ENCODE peak calls at places on chromosomes 16 and 17, in ten cellular contexts. S, N, G, X, P, V, A, B, U and I are unnamed samples.

GRCh38 chr16:70657956-70658355 is 11.6 kb downstream of the IL34 start:
- DNase-seq in A (no peak), P (no peak), G (no peak), S (no peak), B (no peak), V (no peak), N (no peak), X (no peak), U (no peak), I (no peak)

GRCh38 chr16:81623365-81624102 is 155.6 kb upstream of the PLCG2 start:
- DNase-seq in G (no peak), B (peak), N (no peak), P (peak), V (no peak), U (peak), X (no peak), S (peak), A (no peak), I (no peak)

GRCh38 chr17:79026345-79027273 is 2.6 kb downstream of the C1QTNF1 start:
- DNase-seq in S (no peak), X (no peak), U (no peak), V (no peak), A (peak), G (no peak), P (peak), N (no peak), B (peak), I (no peak)

GRCh38 chr16:23317266-23317661 is 15.2 kb downstream of the SCNN1B start:
- DNase-seq in U (no peak), A (no peak), S (no peak), N (no peak), B (peak), V (no peak), X (no peak), G (peak), P (no peak), I (no peak)

GRCh38 chr17:58525239-58525638 is 10.8 kb upstream of the MTMR4 start:
- DNase-seq in B (peak), S (no peak), G (no peak), X (peak), P (peak), V (no peak), N (peak), U (no peak), A (no peak), I (no peak)

GRCh38 chr17:59762022-59762825 is 54.8 kb downstream of the VMP1 start:
- DNase-seq in N (no peak), U (no peak), S (no peak), V (no peak), X (no peak), A (no peak), B (peak), G (no peak), P (no peak), I (no peak)

GRCh38 chr17:17125136-17126084 is 80.7 kb downstream of the PLD6 start:
- DNase-seq in U (no peak), X (no peak), N (no peak), V (no peak), P (no peak), B (no peak), S (no peak), G (no peak), A (no peak), I (no peak)

GRCh38 chr17:50289268-50289667 is 15.0 kb downstream of the TMEM92 start:
- DNase-seq in B (no peak), V (no peak), G (no peak), N (no peak), A (no peak), X (no peak), U (no peak), S (no peak), P (no peak), I (no peak)

GRCh38 chr17:21573961-21574610 is 118.2 kb upstream of the KCNJ18 start:
- DNase-seq in U (peak), G (peak), P (peak), B (peak), X (peak), N (no peak), A (no peak), S (peak), V (no peak), I (peak)

GRCh38 chr17:41343031-41343430 is 7.6 kb downstream of the KRT33A start:
- DNase-seq in G (no peak), A (no peak), U (no peak), X (no peak), V (no peak), N (no peak), S (no peak), P (no peak), B (no peak), I (no peak)

GRCh38 chr16:16183562-16183961 is 39.7 kb downstream of the ABCC6 start:
- DNase-seq in U (no peak), P (no peak), B (no peak), G (no peak), X (no peak), V (peak), N (no peak), S (no peak), A (no peak), I (no peak)

GRCh38 chr16:662095-662494 is 5.8 kb upstream of the RHOT2 start:
- DNase-seq in U (no peak), N (no peak), P (no peak), S (no peak), G (no peak), A (no peak), B (no peak), X (no peak), V (no peak), I (no peak)

GRCh38 chr17:9465216-9465921 is 110.3 kb downstream of the STX8 start:
- DNase-seq in X (no peak), A (peak), N (no peak), V (no peak), P (no peak), B (no peak), U (no peak), S (no peak), G (no peak), I (no peak)

GRCh38 chr16:30997000-30997886 is 12.2 kb downstream of the HSD3B7 start:
- DNase-seq in N (peak), S (peak), P (peak), X (peak), V (no peak), U (peak), A (peak), G (peak), B (peak), I (peak)

GRCh38 chr17:42526031-42526444 is 10.0 kb upstream of the NAGLU start:
- DNase-seq in G (no peak), S (no peak), X (peak), V (no peak), U (no peak), N (no peak), A (no peak), P (peak), B (peak), I (no peak)

GRCh38 chr17:19305761-19306159 is 56.8 kb downstream of the B9D1 start:
- DNase-seq in B (no peak), P (no peak), V (no peak), G (no peak), A (no peak), U (no peak), X (no peak), N (no peak), S (no peak), I (peak)

GRCh38 chr17:67708378-67708777 is 9.4 kb upstream of the NOL11 start:
- DNase-seq in S (no peak), X (no peak), A (no peak), G (no peak), U (no peak), B (no peak), N (no peak), V (no peak), P (no peak), I (no peak)

GRCh38 chr17:2101448-2102257 is 46.8 kb downstream of the HIC1 start:
- DNase-seq in P (peak), V (no peak), A (no peak), B (peak), X (peak), N (no peak), U (no peak), G (peak), S (peak), I (no peak)

GRCh38 chr17:75059369-75060345 is 12.6 kb downstream of the KCTD2 start:
- DNase-seq in P (no peak), N (no peak), V (no peak), S (no peak), G (no peak), B (peak), A (no peak), X (peak), U (no peak), I (peak)

GRCh38 chr17:41549596-41550039 is 21.5 kb upstream of the KRT19 start:
- DNase-seq in A (no peak), G (no peak), U (no peak), B (no peak), N (no peak), V (no peak), S (no peak), X (no peak), P (no peak), I (no peak)

GRCh38 chr17:45149037-45149668 is 878 bp downstream of the HEXIM1 start:
- DNase-seq in N (no peak), X (peak), U (peak), P (peak), A (peak), S (peak), V (no peak), G (peak), B (peak), I (peak)

GRCh38 chr16:4535627-4536108 is 2.9 kb downstream of the CDIP1 start:
- DNase-seq in U (no peak), G (no peak), X (no peak), V (no peak), N (no peak), P (no peak), A (no peak), S (no peak), B (no peak), I (no peak)

GRCh38 chr16:70778901-70779309 is 22.1 kb downstream of the VAC14 start:
- DNase-seq in U (no peak), A (no peak), B (peak), P (peak), N (no peak), V (no peak), S (no peak), G (no peak), X (peak), I (peak)

GRCh38 chr17:76434870-76435269 is 18.1 kb downstream of the UBE2O start:
- DNase-seq in N (no peak), X (no peak), S (no peak), U (no peak), V (no peak), B (no peak), G (no peak), A (no peak), P (peak), I (no peak)

GRCh38 chr16:80958284-80958683 is 48.4 kb downstream of the CMC2 start:
- DNase-seq in V (no peak), P (no peak), S (no peak), A (no peak), N (no peak), U (no peak), X (no peak), B (no peak), G (no peak), I (no peak)

GRCh38 chr16:27723711-27724490 is 174.0 kb downstream of the KATNIP start:
- DNase-seq in B (no peak), G (no peak), S (no peak), N (no peak), V (no peak), P (no peak), A (no peak), X (no peak), U (no peak), I (no peak)

GRCh38 chr17:78022425-78022824 is 63.9 kb downstream of the TNRC6C start:
- DNase-seq in U (no peak), B (no peak), X (no peak), P (no peak), N (no peak), A (no peak), G (no peak), S (no peak), V (no peak), I (no peak)

GRCh38 chr17:45672301-45672700 is 111.8 kb upstream of the CRHR1 start:
- DNase-seq in A (no peak), G (no peak), B (no peak), X (no peak), N (no peak), P (no peak), U (no peak), S (no peak), V (no peak), I (no peak)

GRCh38 chr16:4511441-4512082 is 27.0 kb downstream of the CDIP1 start:
- DNase-seq in G (no peak), A (no peak), P (peak), X (peak), V (peak), B (peak), S (no peak), N (no peak), U (no peak), I (peak)

GRCh38 chr17:35774499-35774898 is 13.8 kb downstream of the C17orf50 start:
- DNase-seq in V (no peak), A (no peak), X (peak), B (no peak), U (no peak), S (no peak), P (peak), N (peak), G (peak), I (no peak)

GRCh38 chr16:10957771-10958486 is 13.6 kb downstream of the CLEC16A start:
- DNase-seq in P (no peak), B (no peak), U (no peak), A (no peak), N (no peak), G (no peak), V (no peak), S (no peak), X (no peak), I (no peak)

GRCh38 chr17:65554568-65555223 is 6.8 kb downstream of the AXIN2 start:
- DNase-seq in A (no peak), U (no peak), V (no peak), X (peak), G (no peak), B (no peak), N (no peak), S (no peak), P (no peak), I (no peak)

GRCh38 chr17:46976626-46977270 is 2.3 kb downstream of the RPRML start:
- DNase-seq in V (no peak), G (no peak), A (no peak), N (no peak), X (no peak), U (no peak), S (no peak), P (no peak), B (no peak), I (no peak)
- H3K27ac ChIP-seq in V (no peak), G (no peak), A (no peak), N (no peak), X (no peak), U (no peak), S (no peak), P (no peak), B (no peak), I (no peak)

GRCh38 chr17:72115789-72116520 is 4.9 kb upstream of the SOX9 start:
- DNase-seq in V (no peak), U (no peak), S (no peak), X (no peak), N (no peak), P (no peak), A (no peak), B (no peak), G (no peak), I (no peak)
- H3K4me3 ChIP-seq in V (peak), U (no peak), S (no peak), X (no peak), N (no peak), P (no peak), A (no peak), B (no peak), G (no peak), I (peak)

GRCh38 chr16:14548933-14549788 is 80.9 kb downstream of the PARN start:
- DNase-seq in G (no peak), X (no peak), U (no peak), P (no peak), B (peak), S (no peak), V (peak), N (no peak), A (no peak), I (no peak)

GRCh38 chr16:14545346-14545884 is 84.6 kb downstream of the PARN start:
- DNase-seq in N (no peak), B (no peak), V (no peak), U (no peak), S (no peak), G (no peak), A (peak), X (no peak), P (no peak), I (no peak)

GRCh38 chr16:14553447-14553846 is 76.6 kb downstream of the PARN start:
- DNase-seq in X (no peak), B (no peak), A (no peak), G (no peak), S (no peak), P (no peak), V (no peak), N (no peak), U (no peak), I (no peak)

GRCh38 chr16:14549789-14550153 is 80.3 kb downstream of the PARN start:
- DNase-seq in V (no peak), U (no peak), B (peak), G (no peak), P (no peak), A (peak), X (peak), N (no peak), S (no peak), I (no peak)
- H3K27ac ChIP-seq in V (no peak), U (no peak), B (peak), G (no peak), P (no peak), A (peak), X (peak), N (no peak), S (no peak), I (no peak)

GRCh38 chr16:86597880-86598606 is 19.7 kb downstream of the FOXL1 start:
- DNase-seq in U (no peak), N (no peak), A (no peak), G (no peak), P (no peak), V (no peak), B (no peak), X (no peak), S (no peak), I (no peak)
- H3K4me3 ChIP-seq in U (no peak), N (peak), A (no peak), G (no peak), P (no peak), V (no peak), B (no peak), X (no peak), S (no peak), I (no peak)

GRCh38 chr17:1058423-1059130 is 61.6 kb downstream of the TIMM22 start:
- DNase-seq in U (no peak), S (no peak), P (peak), A (peak), X (peak), N (no peak), V (no peak), B (no peak), G (no peak), I (no peak)

GRCh38 chr17:1056761-1057160 is 59.8 kb downstream of the TIMM22 start:
- DNase-seq in A (no peak), X (no peak), P (no peak), N (no peak), G (no peak), S (no peak), B (no peak), U (no peak), V (no peak), I (no peak)

GRCh38 chr17:1060991-1061390 is 64.1 kb downstream of the TIMM22 start:
- DNase-seq in S (no peak), B (peak), N (peak), A (no peak), X (no peak), V (no peak), P (peak), U (no peak), G (peak), I (no peak)

GRCh38 chr17:1055751-1056645 is 59.1 kb downstream of the TIMM22 start:
- DNase-seq in P (peak), N (no peak), A (no peak), X (peak), V (no peak), U (no peak), S (peak), B (peak), G (no peak), I (peak)

GRCh38 chr17:1059131-1059795 is 62.3 kb downstream of the TIMM22 start:
- DNase-seq in P (no peak), A (no peak), G (no peak), S (no peak), N (no peak), V (no peak), B (no peak), X (no peak), U (no peak), I (no peak)
- H3K27ac ChIP-seq in P (no peak), A (no peak), G (no peak), S (no peak), N (no peak), V (no peak), B (no peak), X (no peak), U (no peak), I (peak)

GRCh38 chr17:68771867-68772515 is 170.8 kb upstream of the FAM20A start:
- DNase-seq in X (peak), B (peak), S (no peak), P (peak), N (no peak), G (no peak), A (no peak), U (no peak), V (no peak), I (no peak)
- H3K4me3 ChIP-seq in X (peak), B (no peak), S (no peak), P (no peak), N (peak), G (no peak), A (no peak), U (no peak), V (no peak), I (no peak)

GRCh38 chr16:72664122-72664479 is 383.8 kb downstream of the ZFHX3 start:
- DNase-seq in G (no peak), U (no peak), V (no peak), B (no peak), P (no peak), A (no peak), N (no peak), X (no peak), S (no peak), I (no peak)
- H3K27ac ChIP-seq in G (no peak), U (peak), V (no peak), B (no peak), P (no peak), A (no peak), N (no peak), X (peak), S (peak), I (no peak)

GRCh38 chr16:67720236-67720635 is 1.1 kb upstream of the GFOD2 start:
- DNase-seq in P (no peak), G (no peak), A (no peak), U (no peak), X (no peak), B (no peak), S (no peak), N (no peak), V (no peak), I (no peak)
- H3K4me3 ChIP-seq in P (peak), G (peak), A (peak), U (peak), X (peak), B (no peak), S (peak), N (peak), V (no peak), I (peak)